ENCODE peak calls at places on chromosomes 16 and 17, in four cellular contexts. X is endodermal cell, M is neural progenitor cell, H is MM.1S. W is an unnamed sample.

GRCh38 chr17:81808778-81809555 is 5.0 kb downstream of the GCGR start:
- DNase-seq in X (no peak), M (no peak), H (no peak), W (no peak)

GRCh38 chr16:3873482-3874173 is 6.9 kb downstream of the CREBBP start:
- DNase-seq in X (no peak), M (no peak), H (no peak), W (no peak)

GRCh38 chr17:49110504-49110903 is 22.1 kb upstream of the B4GALNT2 start:
- DNase-seq in X (no peak), M (no peak), H (no peak), W (no peak)

GRCh38 chr17:45108051-45108450 is 24.3 kb downstream of the PLCD3 start:
- DNase-seq in X (no peak), M (no peak), H (no peak), W (no peak)

GRCh38 chr16:88634141-88634993 is 4.0 kb upstream of the IL17C start:
- DNase-seq in X (peak), M (peak), H (peak), W (peak)

GRCh38 chr17:9918804-9919352 is 13.8 kb upstream of the RCVRN start:
- DNase-seq in X (no peak), M (no peak), H (no peak), W (no peak)

GRCh38 chr17:17054636-17055035 is 12.4 kb downstream of the MPRIP start:
- DNase-seq in X (no peak), M (no peak), H (no peak), W (peak)

GRCh38 chr17:73286863-73287296 is 24.9 kb downstream of the CDC42EP4 start:
- DNase-seq in X (no peak), M (no peak), H (no peak), W (no peak)

GRCh38 chr17:4187076-4187475 is 44.1 kb downstream of the CYB5D2 start:
- DNase-seq in X (peak), M (peak), H (no peak), W (peak)

GRCh38 chr17:10875984-10876555 is 38.2 kb upstream of the PIRT start:
- DNase-seq in X (peak), M (peak), H (peak), W (peak)

GRCh38 chr17:74118504-74118903 is 85.0 kb upstream of the RPL38 start:
- DNase-seq in X (peak), M (peak), H (no peak), W (peak)

GRCh38 chr16:68737046-68737729 is at the start of gene CDH1:
- DNase-seq in X (peak), M (peak), H (no peak), W (peak)

GRCh38 chr16:27839419-27839818 is 224.1 kb downstream of the GSG1L start:
- DNase-seq in X (peak), M (no peak), H (no peak), W (peak)

GRCh38 chr17:48012151-48012520 is 25.5 kb downstream of the COPZ2 start:
- DNase-seq in X (peak), M (peak), H (peak), W (peak)

GRCh38 chr17:45906927-45907622 is 12.7 kb downstream of the MAPT start:
- DNase-seq in X (no peak), M (no peak), H (no peak), W (no peak)

GRCh38 chr16:89828199-89828869 is at the start of gene SPIRE2:
- DNase-seq in X (peak), M (peak), H (peak), W (peak)

GRCh38 chr17:49031965-49032928 is 35.1 kb downstream of the IGF2BP1 start:
- DNase-seq in X (peak), M (peak), H (peak), W (peak)

GRCh38 chr17:68698761-68699160 is 97.6 kb upstream of the FAM20A start:
- DNase-seq in X (no peak), M (no peak), H (no peak), W (no peak)

GRCh38 chr17:57355090-57355859 is 99.0 kb downstream of the MSI2 start:
- DNase-seq in X (peak), M (no peak), H (peak), W (no peak)

GRCh38 chr17:48162946-48163506 is 55.5 kb downstream of the SNX11 start:
- DNase-seq in X (no peak), M (no peak), H (peak), W (no peak)

GRCh38 chr16:23765933-23766332 is 11.1 kb downstream of the CHP2 start:
- DNase-seq in X (no peak), M (no peak), H (no peak), W (no peak)

GRCh38 chr16:67480833-67481560 is at the start of gene ATP6V0D1:
- DNase-seq in X (peak), M (peak), H (peak), W (peak)

GRCh38 chr17:21275047-21275578 is 9.4 kb upstream of the MAP2K3 start:
- DNase-seq in X (no peak), M (peak), H (no peak), W (no peak)

GRCh38 chr16:89201467-89202377 is 1.4 kb upstream of the SLC22A31 start:
- DNase-seq in X (peak), M (peak), H (no peak), W (peak)

GRCh38 chr17:29243792-29244191 is 2.9 kb upstream of the CRYBA1 start:
- DNase-seq in X (peak), M (peak), H (no peak), W (peak)

GRCh38 chr16:3214904-3215600 is 19.9 kb downstream of the ZNF200 start:
- DNase-seq in X (no peak), M (no peak), H (peak), W (no peak)

GRCh38 chr17:68453991-68454665 is 3.2 kb downstream of the WIPI1 start:
- DNase-seq in X (no peak), M (no peak), H (no peak), W (no peak)

GRCh38 chr17:57887161-57887560 is 37.3 kb upstream of the MRPS23 start:
- DNase-seq in X (no peak), M (no peak), H (no peak), W (no peak)

GRCh38 chr16:86823125-86823524 is 244.8 kb downstream of the FOXL1 start:
- DNase-seq in X (no peak), M (no peak), H (no peak), W (no peak)

GRCh38 chr17:27379863-27380533 is 76.2 kb upstream of the KSR1 start:
- DNase-seq in X (peak), M (peak), H (no peak), W (no peak)

GRCh38 chr17:60128171-60128859 is 21.5 kb upstream of the CA4 start:
- DNase-seq in X (peak), M (no peak), H (no peak), W (no peak)

GRCh38 chr17:8887834-8888703 is 20.6 kb upstream of the PIK3R6 start:
- DNase-seq in X (peak), M (peak), H (peak), W (peak)

GRCh38 chr17:40139566-40140058 is 725 bp upstream of the CASC3 start:
- DNase-seq in X (no peak), M (no peak), H (no peak), W (peak)

GRCh38 chr17:82287849-82288601 is 14.5 kb upstream of the CSNK1D start:
- DNase-seq in X (no peak), M (no peak), H (no peak), W (no peak)

GRCh38 chr16:21599994-21600773 is 807 bp downstream of the METTL9 start:
- DNase-seq in X (no peak), M (peak), H (peak), W (peak)

GRCh38 chr17:81863123-81863675 is 2.9 kb upstream of the P4HB start:
- DNase-seq in X (no peak), M (no peak), H (no peak), W (no peak)

GRCh38 chr16:72291121-72291520 is 119.2 kb upstream of the PMFBP1 start:
- DNase-seq in X (no peak), M (no peak), H (no peak), W (no peak)
- H3K9ac ChIP-seq in X (no peak), M (no peak), H (no peak), W (no peak)

DNA sequence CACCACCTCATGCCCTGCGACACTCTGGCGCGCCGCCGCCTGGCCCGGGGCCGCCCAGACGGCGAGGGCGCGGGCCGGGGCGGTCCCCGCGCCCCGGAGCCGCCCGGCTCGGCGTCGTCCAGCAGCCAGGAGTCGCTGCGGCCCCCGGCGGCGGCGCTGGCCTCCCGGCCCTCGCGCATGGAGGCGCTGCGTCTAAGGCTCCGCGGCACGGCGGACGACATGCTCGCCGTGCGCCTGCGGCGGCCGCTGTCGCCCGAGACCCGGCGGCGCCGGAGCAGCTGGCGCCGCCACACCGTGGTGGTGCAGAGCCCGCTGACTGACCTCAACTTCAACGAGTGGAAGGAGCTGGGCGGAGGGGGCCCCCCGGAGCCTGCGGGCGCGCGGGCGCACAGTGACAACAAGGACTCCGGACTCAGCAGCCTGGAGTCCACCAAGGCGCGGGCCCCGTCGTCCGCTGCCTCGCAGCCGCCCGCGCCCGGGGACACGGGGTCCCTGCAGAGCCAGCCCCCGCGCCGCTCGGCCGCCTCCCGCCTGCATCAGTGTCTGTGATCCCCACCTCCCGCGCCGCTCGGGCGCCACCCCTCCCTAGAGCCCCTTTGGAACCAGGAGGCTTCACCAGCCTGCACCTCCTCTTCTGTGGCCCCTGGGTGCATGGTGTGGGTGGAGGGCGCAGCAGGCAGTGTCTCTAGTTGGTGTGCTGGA is 82.3 kb downstream of the ARHGAP23 start:
- DNase-seq in X (peak), M (peak), H (no peak), W (peak)
- H3K9ac ChIP-seq in X (no peak), M (no peak), H (no peak), W (no peak)

DNA sequence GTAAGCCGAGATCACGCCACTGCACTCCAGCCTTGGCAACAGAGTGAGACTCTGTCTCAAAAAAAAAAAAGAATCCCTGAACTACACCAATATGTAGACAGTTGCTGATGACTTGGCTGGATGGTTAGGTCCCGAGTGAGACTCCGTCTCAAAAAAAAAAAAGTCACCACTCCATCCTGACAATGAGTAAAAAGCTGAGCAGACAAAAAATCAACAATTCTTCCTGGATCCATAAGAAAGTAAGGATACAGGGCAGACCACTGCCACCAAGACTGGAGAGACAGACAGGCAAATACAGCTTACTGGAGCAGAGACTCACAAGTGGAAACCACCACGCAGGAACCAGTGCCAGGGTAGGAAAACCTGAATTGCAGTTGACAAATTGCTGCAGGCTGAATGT is 67.1 kb upstream of the ERCC4 start:
- DNase-seq in X (no peak), M (no peak), H (no peak), W (no peak)
- H3K9ac ChIP-seq in X (no peak), M (no peak), H (no peak), W (no peak)

GRCh38 chr17:76793775-76794174 is 55.9 kb downstream of the MFSD11 start:
- DNase-seq in X (peak), M (peak), H (peak), W (peak)

GRCh38 chr17:76789235-76789788 is 51.4 kb downstream of the MFSD11 start:
- DNase-seq in X (no peak), M (no peak), H (no peak), W (no peak)

GRCh38 chr17:76792348-76792747 is 54.4 kb downstream of the MFSD11 start:
- DNase-seq in X (no peak), M (no peak), H (no peak), W (no peak)

GRCh38 chr17:76796081-76796480 is 58.2 kb downstream of the MFSD11 start:
- DNase-seq in X (no peak), M (no peak), H (no peak), W (no peak)

GRCh38 chr17:76791053-76791980 is 53.4 kb downstream of the MFSD11 start:
- DNase-seq in X (no peak), M (no peak), H (peak), W (no peak)
- H3K9ac ChIP-seq in X (no peak), M (no peak), H (peak), W (no peak)

GRCh38 chr16:30527635-30528178 is 1.3 kb upstream of the ZNF768 start:
- DNase-seq in X (no peak), M (no peak), H (peak), W (no peak)
- H3K9ac ChIP-seq in X (peak), M (no peak), H (peak), W (peak)

GRCh38 chr17:15462962-15463361 is 4.5 kb downstream of the CDRT4 start:
- DNase-seq in X (no peak), M (no peak), H (no peak), W (no peak)
- H3K9ac ChIP-seq in X (no peak), M (no peak), H (no peak), W (no peak)

DNA sequence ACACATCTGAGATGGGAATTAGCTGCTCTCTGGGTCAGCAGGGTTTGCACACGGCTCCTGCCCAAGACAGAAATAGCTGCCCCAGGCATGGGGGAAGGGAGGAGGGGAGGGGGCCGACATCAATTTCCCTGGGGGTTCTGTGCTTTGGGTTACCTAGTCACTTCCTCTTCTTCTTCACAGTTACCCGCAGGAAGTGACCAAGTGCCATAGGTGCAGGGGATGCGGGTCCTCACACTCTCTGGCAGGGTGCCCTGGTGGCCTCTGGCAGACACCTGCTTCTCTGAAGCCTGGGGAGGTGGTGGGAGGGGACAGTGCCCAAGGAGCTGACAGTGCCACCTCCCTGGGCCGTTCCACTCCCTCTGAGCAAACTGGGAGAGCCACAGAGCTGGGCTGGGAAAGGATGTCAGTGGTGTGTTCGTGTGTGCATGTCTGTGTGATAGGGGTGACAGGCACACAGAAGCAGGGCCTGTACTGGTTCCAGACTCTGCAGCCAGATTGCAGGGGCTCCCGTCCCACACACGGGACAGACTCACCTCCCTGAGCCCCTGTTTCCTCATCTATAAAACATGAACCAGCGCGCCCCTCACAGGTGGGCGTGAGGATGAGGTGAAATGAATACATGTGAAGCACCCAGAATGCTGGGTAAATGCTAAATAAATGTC is 18.2 kb downstream of the SCN4A start:
- DNase-seq in X (no peak), M (no peak), H (peak), W (no peak)
- H3K9ac ChIP-seq in X (no peak), M (no peak), H (no peak), W (no peak)

DNA sequence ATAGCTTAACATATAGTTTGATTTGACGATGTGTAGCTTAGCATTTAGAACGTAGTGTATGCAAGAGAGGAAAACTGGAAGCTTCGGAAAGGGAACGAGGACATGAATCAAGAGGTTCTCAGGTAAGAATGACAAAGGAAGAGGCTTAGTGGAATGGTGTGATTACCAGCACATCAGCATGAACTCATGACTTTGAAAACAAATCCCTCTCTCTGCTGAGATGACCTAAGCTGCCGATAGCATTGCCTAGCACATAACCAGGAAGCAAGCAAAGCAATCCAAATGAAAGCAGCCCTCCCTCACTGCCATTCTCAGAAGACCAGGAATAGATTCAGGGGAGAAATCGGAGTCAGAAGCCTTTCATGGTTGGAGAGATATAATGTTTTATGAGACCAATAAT is 51.3 kb upstream of the CCL1 start:
- DNase-seq in X (peak), M (no peak), H (no peak), W (peak)
- H3K9ac ChIP-seq in X (no peak), M (no peak), H (no peak), W (no peak)

DNA sequence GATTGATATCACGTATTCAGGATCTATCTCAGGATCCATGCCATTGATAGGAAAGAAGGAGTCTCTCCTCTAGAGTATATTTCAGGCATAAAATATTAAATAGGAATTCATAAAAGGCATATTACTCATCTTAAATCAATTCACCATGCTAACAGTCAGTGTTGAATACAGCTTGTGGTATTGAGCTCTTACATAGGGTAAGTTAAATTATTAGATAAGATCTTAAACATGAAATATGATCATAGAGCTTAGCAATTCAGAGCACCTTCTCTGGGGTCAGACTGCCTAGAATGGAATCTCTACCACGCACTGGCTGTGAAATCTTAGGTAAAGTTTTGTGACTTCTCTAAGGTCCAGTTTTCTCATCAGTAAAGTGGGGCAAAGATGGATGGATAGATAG is 20.8 kb downstream of the MARCHF10 start:
- DNase-seq in X (no peak), M (no peak), H (no peak), W (no peak)
- H3K9ac ChIP-seq in X (no peak), M (no peak), H (no peak), W (no peak)

GRCh38 chr16:7763111-7763510 is 430.5 kb downstream of the RBFOX1 start:
- DNase-seq in X (no peak), M (no peak), H (no peak), W (no peak)
- H3K9ac ChIP-seq in X (no peak), M (no peak), H (no peak), W (no peak)

W was measured in H9.